ENCODE peak calls at places on chromosomes 7 and 10, in ten cellular contexts. I is neural crest cell; D is stimulated activated naive CD4-positive, alpha-beta T cell; V is H7; R is GM03348; L is K562; B is RWPE1; K is GM23248; E is brain pericyte; C is NCI-H1092. Y is an unnamed sample.

GRCh38 chr10:96984512-96985225 is 152.6 kb downstream of the LCOR start:
- DNase-seq in I (no peak), D (no peak), V (peak; percentile 52), R (peak; percentile 7), L (no peak), B (no peak), K (no peak), E (no peak), C (no peak), Y (peak; percentile 28)

GRCh38 chr10:86644412-86645110 is 9.8 kb upstream of the OPN4 start:
- DNase-seq in I (no peak), D (no peak), V (peak; percentile 56), R (peak; percentile 51), L (no peak), B (no peak), K (peak; percentile 70), E (no peak), C (no peak), Y (peak; percentile 57)

GRCh38 chr7:135367114-135367513 is 133.5 kb downstream of the STRA8 start:
- DNase-seq in I (no peak), D (no peak), V (no peak), R (no peak), L (no peak), B (no peak), K (no peak), E (no peak), C (no peak), Y (no peak)

GRCh38 chr7:85065306-85065705 is 121.5 kb downstream of the SEMA3D start:
- DNase-seq in I (no peak), D (no peak), V (no peak), R (peak; percentile 3), L (no peak), B (no peak), K (peak; percentile 2), E (peak; percentile 77), C (no peak), Y (no peak)

GRCh38 chr10:99346247-99346646 is 17.1 kb downstream of the CNNM1 start:
- DNase-seq in I (no peak), D (no peak), V (no peak), R (peak; percentile 57), L (no peak), B (peak; percentile 34), K (peak; percentile 90), E (no peak), C (no peak), Y (no peak)

GRCh38 chr7:33900501-33900900 is 4.8 kb upstream of the BMPER start:
- DNase-seq in I (no peak), D (no peak), V (no peak), R (peak; percentile 57), L (no peak), B (no peak), K (peak; percentile 74), E (no peak), C (no peak), Y (no peak)

GRCh38 chr7:7653568-7654187 is 13.1 kb downstream of the UMAD1 start:
- DNase-seq in I (peak; percentile 35), D (no peak), V (peak; percentile 46), R (peak; percentile 3), L (peak; percentile 44), B (no peak), K (peak; percentile 23), E (no peak), C (no peak), Y (peak; percentile 60)

GRCh38 chr7:3493499-3493898 is 192.4 kb downstream of the SDK1 start:
- DNase-seq in I (no peak), D (no peak), V (no peak), R (no peak), L (no peak), B (peak; percentile 52), K (peak; percentile 4), E (no peak), C (no peak), Y (no peak)

GRCh38 chr10:103745264-103746247 is 109.8 kb downstream of the SH3PXD2A start:
- DNase-seq in I (no peak), D (no peak), V (peak; percentile 62), R (no peak), L (no peak), B (peak; percentile 87), K (peak; percentile 59), E (no peak), C (no peak), Y (peak; percentile 85)

GRCh38 chr7:46115410-46115809 is 194.3 kb upstream of the IGFBP3 start:
- DNase-seq in I (no peak), D (no peak), V (no peak), R (no peak), L (no peak), B (no peak), K (peak; percentile 21), E (no peak), C (no peak), Y (no peak)